ENCODE peak calls at places on chromosomes 7 and 10, in five cellular contexts. One of them, this sample, is unnamed.
A peak's percentile ranks its signal among the peaks of the same experiment; 100 is the strongest.

GRCh38 chr10:87974769-87975168 is 111.3 kb downstream of the PTEN start:
- DNase-seq in fibroblast of villous mesenchyme: no peak
- DNase-seq in psoas muscle: no peak
- DNase-seq in pancreas: no peak
- DNase-seq in NB4: no peak
- DNase-seq in this sample: no peak

GRCh38 chr10:30045961-30046360 is 13.4 kb downstream of the JCAD start:
- DNase-seq in NB4: no peak
- DNase-seq in pancreas: no peak
- DNase-seq in psoas muscle: no peak
- DNase-seq in fibroblast of villous mesenchyme: no peak
- DNase-seq in this sample: no peak

GRCh38 chr7:147173883-147174282 is 1057.3 kb downstream of the CNTNAP2 start:
- DNase-seq in fibroblast of villous mesenchyme: no peak
- DNase-seq in NB4: no peak
- DNase-seq in pancreas: no peak
- DNase-seq in psoas muscle: no peak
- DNase-seq in this sample: no peak

GRCh38 chr7:47535033-47535703 is 46.7 kb downstream of the TNS3 start:
- DNase-seq in fibroblast of villous mesenchyme: peak; percentile 91
- DNase-seq in NB4: no peak
- DNase-seq in pancreas: no peak
- DNase-seq in psoas muscle: no peak
- DNase-seq in this sample: no peak

GRCh38 chr7:34837826-34838225 is 179.8 kb downstream of the NPSR1 start:
- DNase-seq in psoas muscle: no peak
- DNase-seq in pancreas: no peak
- DNase-seq in NB4: no peak
- DNase-seq in fibroblast of villous mesenchyme: no peak
- DNase-seq in this sample: no peak

GRCh38 chr10:10359263-10359662 is 658.4 kb upstream of the CELF2 start:
- DNase-seq in pancreas: no peak
- DNase-seq in psoas muscle: no peak
- DNase-seq in fibroblast of villous mesenchyme: no peak
- DNase-seq in NB4: no peak
- DNase-seq in this sample: no peak

GRCh38 chr7:55486172-55486550 is 86.1 kb downstream of the VOPP1 start:
- DNase-seq in pancreas: no peak
- DNase-seq in fibroblast of villous mesenchyme: peak; percentile 70
- DNase-seq in psoas muscle: no peak
- DNase-seq in NB4: no peak
- DNase-seq in this sample: no peak

GRCh38 chr7:121395494-121395960 is 581 bp downstream of the FAM3C start:
- DNase-seq in pancreas: peak; percentile 47
- DNase-seq in fibroblast of villous mesenchyme: peak; percentile 4
- DNase-seq in NB4: peak; percentile 68
- DNase-seq in psoas muscle: no peak
- DNase-seq in this sample: no peak

GRCh38 chr10:17278607-17279240 is 50.7 kb downstream of the VIM start:
- DNase-seq in pancreas: no peak
- DNase-seq in NB4: no peak
- DNase-seq in fibroblast of villous mesenchyme: peak; percentile 19
- DNase-seq in psoas muscle: no peak
- DNase-seq in this sample: no peak

GRCh38 chr7:5348134-5349004 is 65.6 kb downstream of the SLC29A4 start:
- DNase-seq in psoas muscle: no peak
- DNase-seq in NB4: no peak
- DNase-seq in fibroblast of villous mesenchyme: no peak
- DNase-seq in pancreas: no peak
- DNase-seq in this sample: no peak

GRCh38 chr10:73379064-73379748 is 20.5 kb upstream of the CFAP70 start:
- DNase-seq in fibroblast of villous mesenchyme: no peak
- DNase-seq in psoas muscle: no peak
- DNase-seq in NB4: no peak
- DNase-seq in pancreas: no peak
- DNase-seq in this sample: no peak

GRCh38 chr10:105094048-105094447 is 453.0 kb downstream of the SORCS3 start:
- DNase-seq in NB4: no peak
- DNase-seq in pancreas: no peak
- DNase-seq in psoas muscle: no peak
- DNase-seq in fibroblast of villous mesenchyme: no peak
- DNase-seq in this sample: no peak

GRCh38 chr7:150631084-150631824 is 931 bp downstream of the GIMAP6 start:
- DNase-seq in NB4: peak; percentile 12
- DNase-seq in fibroblast of villous mesenchyme: no peak
- DNase-seq in psoas muscle: peak; percentile 40
- DNase-seq in pancreas: no peak
- DNase-seq in this sample: no peak

GRCh38 chr10:54133201-54133600 is 667.8 kb downstream of the PCDH15 start:
- DNase-seq in psoas muscle: no peak
- DNase-seq in fibroblast of villous mesenchyme: no peak
- DNase-seq in NB4: peak; percentile 2
- DNase-seq in pancreas: no peak
- DNase-seq in this sample: no peak

GRCh38 chr10:90197766-90198165 is 496.4 kb downstream of the KIF20B start:
- DNase-seq in NB4: no peak
- DNase-seq in pancreas: no peak
- DNase-seq in psoas muscle: no peak
- DNase-seq in fibroblast of villous mesenchyme: peak; percentile 51
- DNase-seq in this sample: no peak

GRCh38 chr10:35523670-35524225 is 81.4 kb upstream of the GJD4 start:
- DNase-seq in pancreas: no peak
- DNase-seq in fibroblast of villous mesenchyme: no peak
- DNase-seq in NB4: no peak
- DNase-seq in psoas muscle: no peak
- DNase-seq in this sample: no peak

GRCh38 chr7:30382607-30383006 is 96.0 kb downstream of the NOD1 start:
- DNase-seq in pancreas: no peak
- DNase-seq in NB4: no peak
- DNase-seq in psoas muscle: no peak
- DNase-seq in fibroblast of villous mesenchyme: no peak
- DNase-seq in this sample: no peak

GRCh38 chr10:30463944-30464451 is 30.0 kb downstream of the MAP3K8 start:
- DNase-seq in pancreas: no peak
- DNase-seq in NB4: no peak
- DNase-seq in psoas muscle: no peak
- DNase-seq in fibroblast of villous mesenchyme: no peak
- DNase-seq in this sample: no peak

GRCh38 chr10:46541017-46541661 is 15.3 kb downstream of the GPRIN2 start:
- DNase-seq in fibroblast of villous mesenchyme: no peak
- DNase-seq in pancreas: no peak
- DNase-seq in NB4: no peak
- DNase-seq in psoas muscle: peak; percentile 21
- DNase-seq in this sample: no peak

GRCh38 chr10:72297281-72297967 is 23.7 kb downstream of the DDIT4 start:
- DNase-seq in pancreas: peak; percentile 85
- DNase-seq in psoas muscle: peak; percentile 90
- DNase-seq in NB4: peak; percentile 99
- DNase-seq in fibroblast of villous mesenchyme: peak; percentile 98
- DNase-seq in this sample: peak; percentile 76

GRCh38 chr10:34941471-34942357 is 126.6 kb upstream of the PARD3 start:
- DNase-seq in fibroblast of villous mesenchyme: peak; percentile 18
- DNase-seq in psoas muscle: no peak
- DNase-seq in pancreas: no peak
- DNase-seq in NB4: peak; percentile 24
- DNase-seq in this sample: no peak

DNA sequence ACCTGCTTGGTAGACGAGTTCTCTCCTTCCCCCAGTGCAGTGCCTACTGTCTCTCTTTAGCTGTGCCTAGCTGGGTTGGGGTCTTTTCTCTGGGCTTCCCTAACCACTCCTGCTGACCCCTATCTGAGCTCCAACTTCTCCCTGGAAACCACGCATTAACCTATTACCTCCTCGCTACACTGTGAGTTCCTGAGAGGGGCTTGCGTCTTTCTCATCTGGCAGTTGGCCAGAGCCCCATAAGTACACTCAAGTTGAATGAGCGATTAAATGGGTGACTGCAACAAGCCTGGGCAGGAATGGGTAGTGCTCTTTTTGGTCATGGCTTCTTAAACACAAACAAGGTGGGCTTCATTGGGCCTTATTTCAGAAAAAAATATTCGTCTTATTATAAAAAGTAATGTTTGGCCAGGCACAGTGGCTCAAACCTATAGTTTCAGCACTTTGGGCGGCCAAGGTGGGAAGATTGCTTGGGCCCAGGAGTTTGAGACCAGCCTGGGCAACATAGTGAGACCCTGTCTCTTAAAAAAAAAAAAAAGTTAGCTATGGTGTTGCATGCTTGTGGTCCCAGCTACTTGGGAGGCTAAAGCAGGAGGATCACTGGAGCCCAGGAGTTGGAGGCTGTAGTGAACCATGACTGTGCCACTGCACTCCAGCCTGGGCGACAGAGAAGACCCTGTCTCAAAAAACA is 41.4 kb downstream of the SYPL1 start:
- DNase-seq in fibroblast of villous mesenchyme: no peak
- DNase-seq in pancreas: no peak
- DNase-seq in NB4: no peak
- DNase-seq in psoas muscle: no peak
- DNase-seq in this sample: no peak
- H3K4me3 ChIP-seq in fibroblast of villous mesenchyme: no peak overlapping the region
- H3K4me3 ChIP-seq in pancreas: no peak overlapping the region
- H3K4me3 ChIP-seq in NB4: peak overlapping the region; percentile 50
- H3K4me3 ChIP-seq in psoas muscle: no peak overlapping the region
- H3K4me3 ChIP-seq in this sample: no peak overlapping the region

GRCh38 chr10:74743401-74743800 is 83.0 kb upstream of the KAT6B start:
- DNase-seq in psoas muscle: no peak
- DNase-seq in pancreas: no peak
- DNase-seq in NB4: no peak
- DNase-seq in fibroblast of villous mesenchyme: no peak
- DNase-seq in this sample: no peak
- TF ChIP-seq CTCF in psoas muscle: no peak
- TF ChIP-seq CTCF in pancreas: no peak
- TF ChIP-seq CTCF in NB4: no peak
- TF ChIP-seq CTCF in fibroblast of villous mesenchyme: no peak
- TF ChIP-seq CTCF in this sample: no peak

DNA sequence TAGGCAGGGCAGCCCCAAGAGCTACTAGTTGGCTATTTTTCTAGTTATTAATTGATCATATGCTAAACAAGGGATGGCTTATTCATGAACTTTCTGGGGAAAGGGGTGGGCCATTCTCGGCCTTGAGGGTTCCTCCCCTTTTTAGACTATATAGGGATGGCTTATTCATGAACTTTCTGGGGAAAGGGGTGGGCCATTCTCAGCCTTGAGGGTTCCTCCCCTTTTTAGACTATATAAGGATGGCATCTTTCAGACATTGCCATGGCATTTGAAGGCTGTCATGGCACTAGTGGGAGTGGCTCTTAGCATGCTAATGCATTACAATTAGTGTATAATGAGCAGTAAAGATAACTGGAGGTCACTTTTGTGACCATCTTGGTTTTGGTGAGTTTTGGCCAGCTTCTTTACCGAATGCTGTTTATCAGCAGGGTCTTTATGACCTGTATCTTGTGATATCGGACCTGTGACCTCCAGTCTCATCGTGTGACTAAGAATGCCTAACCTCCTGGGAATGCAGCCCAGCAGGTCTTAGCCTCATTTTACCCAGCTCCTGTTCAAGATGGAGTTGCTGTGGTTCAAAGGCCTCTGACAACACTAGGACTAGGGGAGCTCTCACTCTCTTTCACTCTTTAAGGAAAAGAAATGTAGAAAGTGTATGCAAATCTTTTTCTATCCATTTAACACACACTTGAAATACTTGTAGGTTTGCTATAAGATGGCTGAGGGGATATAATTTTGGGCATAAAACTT is 7.8 kb downstream of the FHIP2A start:
- DNase-seq in fibroblast of villous mesenchyme: no peak
- DNase-seq in psoas muscle: no peak
- DNase-seq in pancreas: no peak
- DNase-seq in NB4: no peak
- DNase-seq in this sample: no peak
- H3K4me3 ChIP-seq in fibroblast of villous mesenchyme: no peak overlapping the region
- H3K4me3 ChIP-seq in psoas muscle: no peak overlapping the region
- H3K4me3 ChIP-seq in pancreas: no peak overlapping the region
- H3K4me3 ChIP-seq in NB4: no peak overlapping the region
- H3K4me3 ChIP-seq in this sample: no peak overlapping the region

GRCh38 chr10:96233959-96234358 is 37.4 kb downstream of the BLNK start:
- DNase-seq in pancreas: no peak
- DNase-seq in NB4: no peak
- DNase-seq in psoas muscle: no peak
- DNase-seq in fibroblast of villous mesenchyme: no peak
- DNase-seq in this sample: no peak
- TF ChIP-seq CTCF in pancreas: no peak
- TF ChIP-seq CTCF in NB4: no peak
- TF ChIP-seq CTCF in psoas muscle: no peak
- TF ChIP-seq CTCF in fibroblast of villous mesenchyme: no peak
- TF ChIP-seq CTCF in this sample: no peak

GRCh38 chr7:130939285-130940095 is 205.5 kb upstream of the KLF14 start:
- DNase-seq in NB4: no peak
- DNase-seq in fibroblast of villous mesenchyme: peak; percentile 48
- DNase-seq in pancreas: no peak
- DNase-seq in psoas muscle: no peak
- DNase-seq in this sample: no peak
- H3K4me3 ChIP-seq in NB4: no peak overlapping the region
- H3K4me3 ChIP-seq in fibroblast of villous mesenchyme: peak overlapping the region; percentile 61
- H3K4me3 ChIP-seq in pancreas: no peak overlapping the region
- H3K4me3 ChIP-seq in psoas muscle: peak overlapping the region; percentile 81
- H3K4me3 ChIP-seq in this sample: peak overlapping the region; percentile 61

This sample was measured in gastrocnemius medialis.